ENCODE peak calls at places on chromosomes 2 and 18, in six cellular contexts. Z is spleen, H is cardiac muscle cell, N is choroid plexus epithelial cell, X is BJ, G is A549. A is an unnamed sample.

GRCh38 chr18:2979027-2979570 is 33.8 kb downstream of the LPIN2 start:
- DNase-seq in Z (no peak), H (peak), N (peak), X (no peak), G (no peak), A (no peak)

GRCh38 chr18:30999186-30999585 is 43.4 kb downstream of the DSC3 start:
- DNase-seq in Z (no peak), H (peak), N (peak), X (no peak), G (no peak), A (peak)

GRCh38 chr18:13235326-13235937 is 16.9 kb downstream of the LDLRAD4 start:
- DNase-seq in Z (no peak), H (no peak), N (no peak), X (no peak), G (no peak), A (no peak)

GRCh38 chr2:224217962-224218347 is 178.9 kb upstream of the SERPINE2 start:
- DNase-seq in Z (no peak), H (peak), N (peak), X (no peak), G (no peak), A (no peak)

GRCh38 chr18:8706981-8707940 is 1.9 kb downstream of the MTCL1 start:
- DNase-seq in Z (peak), H (peak), N (peak), X (no peak), G (peak), A (no peak)

GRCh38 chr2:205967391-205968075 is 118.4 kb downstream of the INO80D start:
- DNase-seq in Z (no peak), H (no peak), N (peak), X (no peak), G (no peak), A (peak)

GRCh38 chr2:26763019-26763418 is 1.1 kb upstream of the SLC35F6 start:
- DNase-seq in Z (no peak), H (no peak), N (no peak), X (no peak), G (no peak), A (no peak)

GRCh38 chr2:236008006-236008405 is 160.2 kb downstream of the GBX2 start:
- DNase-seq in Z (no peak), H (no peak), N (no peak), X (no peak), G (no peak), A (no peak)

GRCh38 chr2:201200345-201200744 is 17.4 kb downstream of the CASP10 start:
- DNase-seq in Z (no peak), H (no peak), N (no peak), X (no peak), G (no peak), A (no peak)

GRCh38 chr2:230793573-230794359 is 71.0 kb upstream of the ITM2C start:
- DNase-seq in Z (peak), H (peak), N (peak), X (peak), G (peak), A (peak)

GRCh38 chr2:25528173-25528572 is 145.2 kb downstream of the DTNB start:
- DNase-seq in Z (no peak), H (peak), N (peak), X (peak), G (no peak), A (no peak)

GRCh38 chr18:44602845-44603244 is 77.8 kb upstream of the SETBP1 start:
- DNase-seq in Z (no peak), H (no peak), N (peak), X (no peak), G (no peak), A (no peak)

GRCh38 chr18:36066731-36067117 is 635 bp downstream of the RPRD1A start:
- DNase-seq in Z (no peak), H (no peak), N (peak), X (no peak), G (no peak), A (no peak)

GRCh38 chr2:156553714-156554442 is 117.7 kb downstream of the GPD2 start:
- DNase-seq in Z (no peak), H (no peak), N (no peak), X (no peak), G (no peak), A (no peak)
- TF ChIP-seq CTCF in Z (no peak), H (no peak), N (no peak), X (no peak), G (no peak), A (no peak)

DNA sequence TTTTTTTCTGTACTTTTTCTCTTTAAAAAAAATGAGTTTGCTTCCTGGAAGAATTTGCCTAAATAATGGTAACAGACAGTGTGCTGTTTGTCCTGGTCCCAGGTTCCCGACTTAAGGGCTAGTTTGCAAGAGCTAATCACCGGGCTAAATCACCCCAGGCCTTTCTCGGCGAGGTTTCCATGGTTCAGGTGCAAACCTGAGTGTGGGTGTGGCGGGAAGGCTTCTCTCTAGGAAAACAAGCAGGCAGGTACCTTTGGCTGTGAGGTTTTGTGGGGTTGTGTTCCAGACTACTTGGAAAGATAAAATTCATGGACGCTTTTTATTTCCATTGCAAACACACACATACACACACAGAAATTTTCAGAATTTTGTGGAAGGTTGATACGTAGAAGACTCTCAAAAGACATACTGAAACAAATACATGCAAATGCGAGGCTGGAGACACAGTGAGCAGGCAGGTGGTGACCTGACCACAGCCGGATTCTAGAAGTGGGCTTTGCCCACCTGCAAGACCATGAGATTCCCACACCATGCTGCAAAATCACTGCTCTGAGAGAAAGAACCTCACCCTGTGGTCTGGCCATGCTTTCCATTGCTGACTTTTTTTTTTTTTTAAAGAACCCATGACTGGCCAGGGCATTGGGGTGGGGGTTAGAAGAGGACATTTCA is 815 bp downstream of the CNDP1 start:
- DNase-seq in Z (no peak), H (no peak), N (no peak), X (no peak), G (no peak), A (peak)
- H3K4me3 ChIP-seq in Z (no peak), H (no peak), N (no peak), X (no peak), G (no peak), A (no peak)

DNA sequence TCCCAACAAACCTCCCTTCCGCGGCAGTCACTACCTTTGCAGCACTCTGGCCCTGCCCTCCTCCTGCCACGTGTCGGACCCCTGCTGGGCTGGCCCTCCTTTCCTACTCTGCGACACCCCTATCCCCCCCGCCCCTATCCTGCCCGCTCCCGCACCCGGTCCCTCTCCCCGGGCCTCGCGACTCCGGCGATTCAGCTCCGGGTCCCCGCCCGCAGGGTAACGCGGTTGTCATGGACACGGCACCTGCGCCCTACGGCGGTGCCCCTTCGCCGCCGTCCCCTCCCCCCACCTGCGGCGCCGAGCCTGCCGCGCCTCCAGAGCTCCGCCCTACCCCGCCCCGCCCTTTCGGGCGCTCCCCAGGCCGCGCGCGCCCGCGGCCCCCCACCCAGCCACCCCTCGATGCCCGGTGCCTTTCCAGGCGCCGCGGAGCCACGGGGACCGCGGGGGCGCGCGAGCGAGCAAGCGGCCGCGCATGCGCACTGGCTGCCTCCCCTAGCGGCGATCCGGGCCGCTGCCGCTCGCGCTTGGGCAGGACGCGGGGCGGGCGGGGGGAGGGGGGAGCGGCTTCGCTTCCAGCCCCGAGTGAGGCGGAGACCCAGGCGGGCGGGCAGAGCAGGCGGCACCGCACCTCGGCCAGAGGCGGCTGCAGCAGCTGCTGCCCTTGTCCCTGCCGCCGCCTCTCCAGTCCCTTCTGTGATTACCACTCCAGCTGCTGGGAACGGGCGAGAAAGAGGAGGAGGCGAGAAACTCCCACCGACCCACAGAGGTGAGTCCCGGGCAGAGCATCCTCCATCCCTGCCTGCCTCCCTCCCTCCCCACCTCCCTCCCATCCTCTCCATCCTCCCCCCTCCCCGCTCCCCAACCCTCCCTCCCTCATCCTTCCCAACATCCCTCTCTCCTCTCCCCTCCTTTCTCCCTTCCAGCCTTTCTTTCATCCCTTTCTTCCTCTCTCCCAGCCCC is at the start of gene CTNNA2:
- DNase-seq in Z (peak), H (peak), N (peak), X (no peak), G (peak), A (no peak)
- TF ChIP-seq CTCF in Z (no peak), H (no peak), N (no peak), X (no peak), G (peak), A (no peak)

GRCh38 chr2:219441451-219442205 is 7.0 kb downstream of the SPEG start:
- DNase-seq in Z (peak), H (peak), N (peak), X (no peak), G (peak), A (no peak)
- H3K4me3 ChIP-seq in Z (peak), H (peak), N (peak), X (peak), G (peak), A (no peak)

GRCh38 chr18:40760251-40760650 is 1194.8 kb upstream of the PIK3C3 start:
- DNase-seq in Z (no peak), H (no peak), N (no peak), X (no peak), G (no peak), A (no peak)
- TF ChIP-seq CTCF in Z (no peak), H (no peak), N (no peak), X (no peak), G (no peak), A (no peak)

DNA sequence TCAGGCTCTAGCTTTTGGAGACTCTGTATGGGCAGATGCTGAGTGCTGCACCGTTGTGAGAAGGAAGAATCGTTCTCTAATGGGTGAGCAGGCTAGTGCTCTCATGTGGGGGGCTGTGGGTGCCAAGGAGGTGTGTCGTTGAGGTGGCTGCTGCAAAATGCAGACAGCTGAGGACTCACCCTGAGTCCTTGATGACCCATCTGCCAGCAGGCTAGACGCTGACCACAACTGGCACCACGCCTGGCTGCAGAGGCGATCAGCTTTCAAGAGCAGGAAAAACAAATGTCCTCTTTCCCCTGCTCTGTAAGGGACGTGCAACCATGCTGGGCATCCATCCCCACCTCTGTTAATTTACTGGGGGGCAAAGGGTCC is 48.2 kb downstream of the HAUS1 start:
- DNase-seq in Z (no peak), H (peak), N (peak), X (no peak), G (peak), A (no peak)
- H3K4me3 ChIP-seq in Z (no peak), H (no peak), N (no peak), X (no peak), G (no peak), A (no peak)

GRCh38 chr2:122041455-122041854 is 286.0 kb downstream of the TSN start:
- DNase-seq in Z (no peak), H (no peak), N (no peak), X (no peak), G (no peak), A (no peak)
- TF ChIP-seq CTCF in Z (no peak), H (no peak), N (no peak), X (no peak), G (no peak), A (no peak)

DNA sequence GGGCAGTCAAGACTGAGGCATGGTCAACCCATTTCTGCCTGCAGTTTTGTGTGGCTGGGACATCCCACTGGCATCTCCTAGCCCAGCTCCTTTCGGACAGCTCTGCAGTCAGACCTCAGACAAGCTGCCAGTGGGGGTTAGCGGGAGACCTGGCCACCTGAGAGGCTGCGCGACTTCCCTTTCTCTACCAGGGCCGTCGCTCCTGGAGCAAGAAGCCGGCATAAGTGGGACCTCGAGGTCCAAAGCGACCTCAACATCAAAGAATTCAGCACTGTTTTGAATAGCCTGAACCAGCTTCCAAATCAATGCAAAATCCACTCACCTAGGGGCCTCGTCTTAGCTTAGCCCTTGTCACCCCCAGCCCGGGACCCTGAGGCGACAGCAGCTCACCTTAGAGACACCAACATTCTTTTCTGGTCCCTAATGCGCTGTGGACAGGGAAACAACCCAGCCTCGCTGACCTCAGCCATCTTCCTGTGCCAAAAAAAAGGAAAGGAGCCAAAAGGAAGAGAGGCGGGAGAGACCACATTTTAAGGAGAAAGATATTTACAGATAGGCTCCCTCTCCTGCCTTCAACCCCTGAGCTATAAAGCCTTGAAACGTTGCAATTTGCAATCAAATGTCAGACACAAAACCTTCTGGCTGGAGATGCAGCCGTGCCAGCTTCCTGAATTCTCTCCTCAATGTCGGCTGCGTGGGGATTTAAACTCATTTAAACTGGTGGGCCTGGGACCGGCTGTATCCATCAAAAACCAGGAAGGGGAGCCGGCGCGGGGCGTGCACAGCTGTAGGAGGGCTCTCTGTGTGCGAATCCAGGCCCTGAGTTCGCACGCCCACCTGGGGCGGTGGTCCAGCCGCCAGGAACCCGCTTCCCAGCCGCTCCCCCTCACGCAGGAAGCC is 81.1 kb downstream of the GFPT1 start:
- DNase-seq in Z (no peak), H (peak), N (peak), X (no peak), G (peak), A (no peak)
- H3K4me3 ChIP-seq in Z (peak), H (peak), N (peak), X (peak), G (peak), A (no peak)

A was measured in GM12865.